ENCODE peak calls at places on chromosomes 1 and 21, in five cellular contexts. One of them, this sample, is unnamed.

GRCh38 chr1:81801834-81802531 is 1.2 kb downstream of the ADGRL2 start:
- ATAC-seq in upper lobe of left lung: peak; percentile 68
- ATAC-seq in K562: no peak
- ATAC-seq in HepG2: peak; percentile 63
- ATAC-seq in GM12878: peak; percentile 38
- ATAC-seq in this sample: peak; percentile 46

GRCh38 chr1:36553591-36554417 is 71.1 kb upstream of the CSF3R start:
- ATAC-seq in HepG2: peak; percentile 99
- ATAC-seq in upper lobe of left lung: peak; percentile 60
- ATAC-seq in GM12878: peak; percentile 97
- ATAC-seq in K562: peak; percentile 100
- ATAC-seq in this sample: no peak

GRCh38 chr1:110069302-110070281 is 880 bp downstream of the ALX3 start:
- ATAC-seq in K562: no peak
- ATAC-seq in upper lobe of left lung: peak; percentile 23
- ATAC-seq in HepG2: no peak
- ATAC-seq in GM12878: peak; percentile 15
- ATAC-seq in this sample: no peak

GRCh38 chr1:33119532-33120217 is 38.7 kb downstream of the AZIN2 start:
- ATAC-seq in GM12878: peak; percentile 96
- ATAC-seq in upper lobe of left lung: no peak
- ATAC-seq in K562: peak; percentile 75
- ATAC-seq in HepG2: peak; percentile 93
- ATAC-seq in this sample: no peak

GRCh38 chr21:46651121-46651520 is 15.6 kb downstream of the PRMT2 start:
- ATAC-seq in upper lobe of left lung: no peak
- ATAC-seq in GM12878: no peak
- ATAC-seq in K562: no peak
- ATAC-seq in HepG2: no peak
- ATAC-seq in this sample: no peak

GRCh38 chr1:6688001-6688400 is 13.6 kb downstream of the DNAJC11 start:
- ATAC-seq in K562: no peak
- ATAC-seq in GM12878: no peak
- ATAC-seq in upper lobe of left lung: no peak
- ATAC-seq in HepG2: no peak
- ATAC-seq in this sample: no peak

GRCh38 chr1:208410409-208410808 is 166.2 kb upstream of the PLXNA2 start:
- ATAC-seq in K562: no peak
- ATAC-seq in upper lobe of left lung: no peak
- ATAC-seq in HepG2: no peak
- ATAC-seq in GM12878: no peak
- ATAC-seq in this sample: no peak

GRCh38 chr1:230702934-230703678 is 10.8 kb downstream of the AGT start:
- ATAC-seq in HepG2: peak; percentile 89
- ATAC-seq in GM12878: no peak
- ATAC-seq in K562: peak; percentile 12
- ATAC-seq in upper lobe of left lung: peak; percentile 16
- ATAC-seq in this sample: no peak

GRCh38 chr1:79660127-79660526 is 653.6 kb upstream of the ADGRL4 start:
- ATAC-seq in GM12878: no peak
- ATAC-seq in K562: no peak
- ATAC-seq in HepG2: no peak
- ATAC-seq in upper lobe of left lung: no peak
- ATAC-seq in this sample: no peak

GRCh38 chr21:42338730-42339715 is 11.8 kb downstream of the TFF2 start:
- ATAC-seq in K562: no peak
- ATAC-seq in GM12878: peak; percentile 40
- ATAC-seq in HepG2: no peak
- ATAC-seq in upper lobe of left lung: no peak
- ATAC-seq in this sample: no peak

GRCh38 chr1:108852141-108852540 is 4.8 kb downstream of the AKNAD1 start:
- ATAC-seq in upper lobe of left lung: peak; percentile 74
- ATAC-seq in HepG2: no peak
- ATAC-seq in GM12878: no peak
- ATAC-seq in K562: no peak
- ATAC-seq in this sample: peak; percentile 69

GRCh38 chr1:86992790-86993189 is 78.4 kb downstream of the HS2ST1 start:
- ATAC-seq in upper lobe of left lung: no peak
- ATAC-seq in HepG2: peak; percentile 35
- ATAC-seq in GM12878: no peak
- ATAC-seq in K562: no peak
- ATAC-seq in this sample: no peak

GRCh38 chr1:107056426-107057196 is at the start of gene PRMT6:
- ATAC-seq in upper lobe of left lung: peak; percentile 98
- ATAC-seq in K562: peak; percentile 94
- ATAC-seq in GM12878: peak; percentile 95
- ATAC-seq in HepG2: peak; percentile 99
- ATAC-seq in this sample: peak; percentile 93

GRCh38 chr1:243559575-243560172 is 290.4 kb downstream of the AKT3 start:
- ATAC-seq in HepG2: no peak
- ATAC-seq in K562: no peak
- ATAC-seq in upper lobe of left lung: no peak
- ATAC-seq in GM12878: no peak
- ATAC-seq in this sample: no peak

GRCh38 chr1:243564814-243565213 is 285.2 kb downstream of the AKT3 start:
- ATAC-seq in upper lobe of left lung: no peak
- ATAC-seq in GM12878: no peak
- ATAC-seq in HepG2: no peak
- ATAC-seq in K562: no peak
- ATAC-seq in this sample: no peak

GRCh38 chr1:243563732-243564131 is 286.3 kb downstream of the AKT3 start:
- ATAC-seq in GM12878: no peak
- ATAC-seq in upper lobe of left lung: no peak
- ATAC-seq in K562: no peak
- ATAC-seq in HepG2: no peak
- ATAC-seq in this sample: no peak

GRCh38 chr1:243561588-243562319 is 288.3 kb downstream of the AKT3 start:
- ATAC-seq in HepG2: no peak
- ATAC-seq in upper lobe of left lung: no peak
- ATAC-seq in GM12878: no peak
- ATAC-seq in K562: no peak
- ATAC-seq in this sample: no peak

DNA sequence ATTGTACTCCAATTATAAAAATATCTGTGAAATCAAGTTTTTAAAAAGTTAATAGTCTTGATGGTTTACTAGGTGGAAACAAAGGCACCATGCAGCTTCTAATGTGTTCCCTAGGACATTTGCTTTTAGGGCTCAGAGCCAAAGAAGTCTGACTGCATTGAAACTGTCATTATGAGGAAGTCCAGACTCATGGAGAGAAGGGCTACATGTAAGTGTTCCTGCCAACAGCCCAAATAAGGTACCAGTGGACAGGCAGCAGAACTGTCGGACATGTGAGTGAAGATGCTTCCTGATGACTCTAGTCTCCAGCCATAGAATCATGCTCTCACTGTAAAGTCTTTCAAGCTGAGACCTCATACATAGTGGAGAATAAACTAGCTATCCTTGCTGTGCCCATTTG is 287.6 kb downstream of the AKT3 start:
- ATAC-seq in HepG2: no peak
- ATAC-seq in upper lobe of left lung: peak; percentile 16
- ATAC-seq in K562: no peak
- ATAC-seq in GM12878: no peak
- ATAC-seq in this sample: no peak
- TF ChIP-seq EP300 in HepG2: no peak
- TF ChIP-seq EP300 in upper lobe of left lung: no peak
- TF ChIP-seq EP300 in K562: no peak
- TF ChIP-seq EP300 in GM12878: no peak
- TF ChIP-seq EP300 in this sample: no peak

GRCh38 chr1:204494281-204495077 is at the start of gene PIK3C2B:
- ATAC-seq in upper lobe of left lung: peak; percentile 96
- ATAC-seq in GM12878: peak; percentile 92
- ATAC-seq in K562: peak; percentile 99
- ATAC-seq in HepG2: peak; percentile 98
- ATAC-seq in this sample: peak; percentile 93
- TF ChIP-seq POLR2AphosphoS5 in upper lobe of left lung: peak; percentile 65
- TF ChIP-seq POLR2AphosphoS5 in GM12878: peak; percentile 79
- TF ChIP-seq POLR2AphosphoS5 in K562: no peak
- TF ChIP-seq POLR2AphosphoS5 in HepG2: peak; percentile 25
- TF ChIP-seq POLR2AphosphoS5 in this sample: peak; percentile 60

DNA sequence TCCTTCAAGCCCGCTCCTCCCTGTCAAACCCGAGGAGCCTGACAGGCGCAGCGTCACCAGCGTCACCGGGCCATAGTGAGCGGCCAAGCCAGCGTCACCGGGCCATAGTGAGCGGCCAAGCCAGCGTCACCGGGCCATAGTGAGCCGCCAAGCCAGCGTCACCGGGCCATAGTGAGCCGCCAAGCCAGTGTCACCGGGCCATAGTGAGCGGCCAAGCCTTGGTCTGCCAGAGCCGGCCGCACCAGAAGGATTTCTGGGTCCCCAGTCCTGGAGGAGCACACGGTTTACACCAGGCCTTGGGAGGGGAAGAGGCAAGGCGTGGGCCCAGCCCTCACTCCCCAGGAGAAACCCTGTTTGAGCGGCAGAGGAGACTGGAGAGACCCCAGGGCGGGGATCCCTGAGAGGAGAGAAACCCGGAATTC is 39.8 kb upstream of the COL18A1 start:
- ATAC-seq in GM12878: no peak
- ATAC-seq in upper lobe of left lung: no peak
- ATAC-seq in K562: no peak
- ATAC-seq in HepG2: no peak
- ATAC-seq in this sample: no peak
- H3K27ac ChIP-seq in GM12878: no peak overlapping the region
- H3K27ac ChIP-seq in upper lobe of left lung: peak overlapping the region; percentile 86
- H3K27ac ChIP-seq in K562: no peak overlapping the region
- H3K27ac ChIP-seq in HepG2: peak overlapping the region; percentile 76
- H3K27ac ChIP-seq in this sample: no peak overlapping the region

DNA sequence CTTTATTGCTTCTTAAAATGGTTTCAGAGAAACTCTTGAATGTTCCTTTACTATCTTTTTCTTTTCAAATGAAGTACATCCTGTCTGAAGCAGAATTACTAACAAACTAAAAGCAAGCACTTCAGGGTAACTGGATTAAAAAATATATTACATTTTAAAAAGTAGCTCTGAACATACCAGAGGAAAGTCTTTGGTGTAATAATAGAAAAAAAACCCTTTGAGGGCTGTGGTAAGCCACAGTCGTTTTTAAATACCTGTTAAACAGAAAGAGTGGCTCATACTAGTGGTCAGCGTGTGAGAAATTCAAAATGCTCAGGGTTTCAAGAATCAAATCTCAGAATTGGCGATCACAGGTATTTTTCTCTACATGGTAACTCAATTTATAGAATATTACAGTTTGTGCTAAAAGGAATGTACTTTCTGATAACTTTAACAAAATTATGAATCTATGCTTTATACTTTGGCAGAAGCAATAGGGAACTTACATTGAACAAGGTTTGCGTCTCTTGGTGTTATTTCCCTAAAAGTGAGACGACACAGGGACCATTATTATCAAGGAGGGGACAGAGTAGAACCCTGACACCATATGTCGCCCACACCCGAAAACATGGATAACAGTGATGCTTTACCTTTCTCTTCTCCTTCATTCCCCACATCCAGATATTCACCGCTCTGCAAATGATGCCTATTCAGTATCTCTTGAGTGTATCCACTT is 97.0 kb upstream of the DPH5 start:
- ATAC-seq in K562: no peak
- ATAC-seq in GM12878: peak; percentile 98
- ATAC-seq in upper lobe of left lung: no peak
- ATAC-seq in HepG2: no peak
- ATAC-seq in this sample: no peak
- TF ChIP-seq EP300 in K562: no peak
- TF ChIP-seq EP300 in GM12878: peak; percentile 63
- TF ChIP-seq EP300 in upper lobe of left lung: no peak
- TF ChIP-seq EP300 in HepG2: no peak
- TF ChIP-seq EP300 in this sample: no peak

GRCh38 chr1:65067491-65068201 is 80.4 kb upstream of the AK4 start:
- ATAC-seq in HepG2: peak; percentile 49
- ATAC-seq in upper lobe of left lung: peak; percentile 51
- ATAC-seq in GM12878: peak; percentile 65
- ATAC-seq in K562: peak; percentile 39
- ATAC-seq in this sample: peak; percentile 48
- TF ChIP-seq POLR2AphosphoS5 in HepG2: no peak
- TF ChIP-seq POLR2AphosphoS5 in upper lobe of left lung: peak; percentile 83
- TF ChIP-seq POLR2AphosphoS5 in GM12878: no peak
- TF ChIP-seq POLR2AphosphoS5 in K562: no peak
- TF ChIP-seq POLR2AphosphoS5 in this sample: peak; percentile 69

DNA sequence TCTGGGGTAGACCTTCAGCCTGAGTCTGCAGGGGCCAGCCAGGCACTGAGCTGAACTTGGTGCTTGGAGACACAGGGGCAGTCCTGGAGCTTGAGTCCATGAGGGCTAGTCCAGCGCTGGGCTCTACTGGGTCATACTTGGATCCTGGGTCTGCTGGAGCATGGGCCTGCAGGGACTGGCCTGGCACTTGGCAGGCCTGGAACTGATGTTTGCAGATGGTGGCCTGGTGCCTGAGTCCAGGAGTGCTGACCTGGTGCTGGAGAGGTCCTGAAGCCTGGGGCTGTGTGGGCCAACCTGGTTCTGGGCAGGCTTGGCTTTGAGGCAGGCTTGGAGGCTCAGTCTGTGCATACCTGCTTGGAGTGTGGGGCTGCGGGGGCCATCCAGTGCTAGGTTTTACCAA is 143.4 kb upstream of the DSCAM start:
- ATAC-seq in upper lobe of left lung: peak; percentile 21
- ATAC-seq in HepG2: no peak
- ATAC-seq in GM12878: no peak
- ATAC-seq in K562: no peak
- ATAC-seq in this sample: no peak
- H3K27ac ChIP-seq in upper lobe of left lung: no peak overlapping the region
- H3K27ac ChIP-seq in HepG2: no peak overlapping the region
- H3K27ac ChIP-seq in GM12878: no peak overlapping the region
- H3K27ac ChIP-seq in K562: no peak overlapping the region
- H3K27ac ChIP-seq in this sample: no peak overlapping the region

This sample was measured in gastroesophageal sphincter.